ENCODE peak calls at places on chromosomes 3 and 15, in five cellular contexts. M is ovary; S is NB4; L is left ventricle myocardium inferior; B is activated CD8-positive, alpha-beta T cell treated with anti-CD3 and anti-CD28 coated beads for 36 hours. A is an unnamed sample.

GRCh38 chr3:7737263-7737662 is 764.4 kb upstream of the LMCD1 start:
- DNase-seq in S (no peak), M (no peak), L (no peak), B (no peak), A (no peak)

GRCh38 chr15:71133734-71134464 is 18.6 kb downstream of the THSD4 start:
- DNase-seq in B (no peak), L (peak; percentile 55), S (no peak), M (no peak), A (no peak)

GRCh38 chr15:92645731-92646130 is 9.8 kb downstream of the FAM174B start:
- DNase-seq in M (no peak), S (no peak), B (no peak), L (no peak), A (no peak)

GRCh38 chr15:40070608-40071218 is 31.7 kb upstream of the SRP14 start:
- DNase-seq in B (no peak), L (no peak), M (no peak), S (no peak), A (no peak)

GRCh38 chr15:49314729-49315128 is 108.3 kb upstream of the FGF7 start:
- DNase-seq in M (no peak), S (no peak), B (no peak), L (peak; percentile 30), A (no peak)

GRCh38 chr3:195065864-195066185 is 205.1 kb downstream of the XXYLT1 start:
- DNase-seq in M (no peak), L (no peak), S (no peak), B (no peak), A (no peak)

GRCh38 chr15:80494311-80494710 is 90.1 kb downstream of the ARNT2 start:
- DNase-seq in S (no peak), B (no peak), L (no peak), M (no peak), A (no peak)

GRCh38 chr3:173770011-173770410 is 372.5 kb downstream of the NLGN1 start:
- DNase-seq in M (no peak), L (no peak), S (no peak), B (no peak), A (no peak)

GRCh38 chr15:29122506-29122905 is 147.1 kb downstream of the NSMCE3 start:
- DNase-seq in B (no peak), M (no peak), L (no peak), S (no peak), A (no peak)

GRCh38 chr3:33057320-33058298 is 39.3 kb downstream of the GLB1 start:
- DNase-seq in B (no peak), L (no peak), M (no peak), S (no peak), A (peak; percentile 46)

GRCh38 chr3:49757197-49757596 is 29.1 kb downstream of the IP6K1 start:
- DNase-seq in B (no peak), M (no peak), S (no peak), L (no peak), A (no peak)

GRCh38 chr3:156553705-156554356 is 1.1 kb downstream of the SSR3 start:
- DNase-seq in M (no peak), L (no peak), B (no peak), S (peak; percentile 51), A (no peak)

GRCh38 chr3:17110665-17111396 is 226.1 kb downstream of the PLCL2 start:
- DNase-seq in M (no peak), S (no peak), B (peak; percentile 33), L (no peak), A (no peak)

GRCh38 chr15:63191895-63192603 is 2.6 kb downstream of the RAB8B start:
- DNase-seq in B (peak; percentile 78), M (no peak), L (no peak), S (peak; percentile 57), A (peak; percentile 55)

GRCh38 chr15:98755138-98755537 is 106.8 kb downstream of the IGF1R start:
- DNase-seq in L (no peak), S (peak; percentile 24), M (no peak), B (no peak), A (no peak)

GRCh38 chr15:49473031-49473430 is 50.0 kb downstream of the FGF7 start:
- DNase-seq in B (no peak), S (no peak), M (no peak), L (no peak), A (no peak)

GRCh38 chr15:41115088-41115651 is 910 bp downstream of the INO80 start:
- DNase-seq in L (no peak), B (no peak), M (no peak), S (peak; percentile 65), A (peak; percentile 8)

GRCh38 chr3:127911421-127911931 is 3.6 kb upstream of the KBTBD12 start:
- DNase-seq in S (no peak), B (no peak), M (no peak), L (no peak), A (no peak)

GRCh38 chr3:183697123-183697609 is 431 bp upstream of the YEATS2 start:
- DNase-seq in S (no peak), M (no peak), B (no peak), L (no peak), A (no peak)

GRCh38 chr15:32691316-32692032 is 26.3 kb upstream of the GREM1 start:
- DNase-seq in B (no peak), M (no peak), L (no peak), S (no peak), A (no peak)

GRCh38 chr3:75906555-75907112 is 121.3 kb upstream of the ZNF717 start:
- DNase-seq in S (no peak), L (no peak), M (no peak), B (no peak), A (no peak)

GRCh38 chr3:151864423-151865101 is 8.9 kb upstream of the SUCNR1 start:
- DNase-seq in L (no peak), B (no peak), S (peak; percentile 55), M (no peak), A (no peak)

GRCh38 chr3:118714800-118715199 is 319.8 kb downstream of the IGSF11 start:
- DNase-seq in L (no peak), B (no peak), S (no peak), M (no peak), A (no peak)

GRCh38 chr3:189457201-189457607 is 174.0 kb upstream of the TP63 start:
- DNase-seq in S (no peak), B (no peak), M (no peak), L (no peak), A (no peak)

GRCh38 chr3:10518506-10519150 is 13.2 kb upstream of the ATP2B2 start:
- DNase-seq in S (no peak), B (no peak), M (peak; percentile 9), L (peak; percentile 30), A (no peak)

GRCh38 chr15:89332446-89332845 is 2.2 kb downstream of the POLG start:
- DNase-seq in M (no peak), L (no peak), S (peak; percentile 65), B (peak; percentile 32), A (no peak)

GRCh38 chr3:50515565-50516047 is 12.2 kb upstream of the CACNA2D2 start:
- DNase-seq in M (peak; percentile 40), L (peak; percentile 46), B (no peak), S (peak; percentile 28), A (no peak)

GRCh38 chr3:12336099-12336498 is 47.2 kb downstream of the PPARG start:
- DNase-seq in B (peak; percentile 15), M (no peak), S (peak; percentile 89), L (no peak), A (no peak)

GRCh38 chr3:194255252-194256039 is 95.7 kb downstream of the CPN2 start:
- DNase-seq in S (peak; percentile 100), L (peak; percentile 82), B (peak; percentile 60), M (no peak), A (peak; percentile 70)

GRCh38 chr15:34886134-34886533 is 83.4 kb downstream of the AQR start:
- DNase-seq in S (no peak), L (no peak), B (no peak), M (no peak), A (no peak)

GRCh38 chr3:3603351-3603750 is 195.9 kb upstream of the LRRN1 start:
- DNase-seq in S (peak; percentile 8), B (no peak), M (no peak), L (no peak), A (no peak)

GRCh38 chr3:21750831-21751391 is at the start of gene ZNF385D:
- DNase-seq in S (no peak), L (peak; percentile 72), M (peak; percentile 49), B (no peak), A (no peak)

GRCh38 chr15:29438714-29439076 is 169.1 kb upstream of the NSMCE3 start:
- DNase-seq in M (no peak), B (no peak), L (no peak), S (no peak), A (no peak)

GRCh38 chr3:177126015-177126773 is 71.1 kb downstream of the TBL1XR1 start:
- DNase-seq in M (no peak), L (no peak), B (no peak), S (no peak), A (no peak)
- TF ChIP-seq CTCF in M (no peak), L (no peak), B (no peak), S (no peak), A (no peak)

GRCh38 chr15:44129911-44130310 is 65.2 kb downstream of the FRMD5 start:
- DNase-seq in S (no peak), B (no peak), M (no peak), L (no peak), A (no peak)

GRCh38 chr15:44125879-44126278 is 69.2 kb downstream of the FRMD5 start:
- DNase-seq in S (no peak), L (no peak), B (no peak), M (no peak), A (no peak)

GRCh38 chr15:44128443-44128842 is 66.6 kb downstream of the FRMD5 start:
- DNase-seq in L (no peak), B (no peak), S (no peak), M (no peak), A (no peak)

GRCh38 chr15:44132057-44132456 is 63.0 kb downstream of the FRMD5 start:
- DNase-seq in S (no peak), M (no peak), L (no peak), B (no peak), A (no peak)

DNA sequence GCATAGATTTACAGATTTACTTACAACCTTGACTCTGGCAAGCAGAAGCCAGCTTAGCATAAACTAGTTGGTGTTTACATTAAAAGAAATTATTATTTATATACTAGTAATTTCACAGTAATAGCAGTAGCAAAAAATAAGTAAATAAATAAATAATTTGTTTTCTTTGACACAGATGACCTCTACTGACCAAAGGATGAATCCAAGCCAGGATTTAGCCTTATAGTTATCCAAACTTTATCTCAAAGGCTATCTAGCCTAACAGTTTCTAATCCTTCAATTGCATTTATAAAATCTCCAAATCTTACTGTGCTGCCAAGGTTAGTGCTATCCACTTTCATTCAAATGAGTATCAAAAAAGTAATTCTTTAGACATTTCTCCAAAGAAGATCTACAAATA is 64.3 kb downstream of the FRMD5 start:
- DNase-seq in S (no peak), B (no peak), L (no peak), M (no peak), A (no peak)
- TF ChIP-seq CTCF in S (no peak), B (no peak), L (peak; percentile 17), M (no peak), A (no peak)

DNA sequence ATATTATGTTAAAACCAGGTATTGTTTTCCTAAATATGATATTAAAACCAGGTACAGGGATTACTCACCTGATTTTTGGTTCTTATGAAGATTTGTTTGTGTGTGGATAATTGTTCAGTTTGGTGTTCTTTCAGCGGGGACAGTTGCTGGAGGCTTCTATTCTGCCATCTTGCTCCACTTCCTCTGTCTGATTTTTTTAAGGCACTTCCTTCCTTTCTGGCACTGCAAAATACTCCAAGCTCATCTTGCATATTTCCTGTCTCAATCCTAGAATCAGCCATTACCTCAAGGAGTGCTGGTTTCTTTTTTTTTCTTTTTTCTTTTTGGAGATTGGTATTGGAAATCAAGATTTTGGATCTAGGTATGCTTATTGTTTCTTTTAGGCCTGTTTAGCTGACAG is 229.9 kb downstream of the SV2B start:
- DNase-seq in L (no peak), B (no peak), S (no peak), M (no peak), A (no peak)
- TF ChIP-seq CTCF in L (no peak), B (no peak), S (no peak), M (no peak), A (no peak)

GRCh38 chr3:140216249-140216648 is 281.3 kb downstream of the CLSTN2 start:
- DNase-seq in B (peak; percentile 6), S (peak; percentile 20), M (no peak), L (no peak), A (no peak)
- TF ChIP-seq CTCF in B (no peak), S (peak; percentile 54), M (no peak), L (peak; percentile 64), A (peak; percentile 75)

A was measured in GM06990.